ENCODE peak calls at places on chromosome 12, in nine cellular contexts. One of them, this sample, is unnamed.

GRCh38 chr12:21418403-21418802 is 19.1 kb upstream of the PYROXD1 start:
- DNase-seq in keratinocyte: no peak
- DNase-seq in neural progenitor cell: no peak
- DNase-seq in PC-9: no peak
- DNase-seq in PC-3: no peak
- DNase-seq in astrocyte: no peak
- DNase-seq in GM23248: no peak
- DNase-seq in H1: no peak
- DNase-seq in fibroblast of lung: no peak
- DNase-seq in this sample: no peak

GRCh38 chr12:77190022-77190421 is 124.7 kb upstream of the E2F7 start:
- DNase-seq in GM23248: peak
- DNase-seq in PC-9: no peak
- DNase-seq in keratinocyte: no peak
- DNase-seq in PC-3: no peak
- DNase-seq in H1: no peak
- DNase-seq in astrocyte: peak
- DNase-seq in neural progenitor cell: no peak
- DNase-seq in fibroblast of lung: peak
- DNase-seq in this sample: no peak

GRCh38 chr12:105813201-105813600 is 325.6 kb downstream of the NUAK1 start:
- DNase-seq in neural progenitor cell: peak
- DNase-seq in GM23248: no peak
- DNase-seq in keratinocyte: no peak
- DNase-seq in H1: no peak
- DNase-seq in PC-9: no peak
- DNase-seq in PC-3: no peak
- DNase-seq in astrocyte: no peak
- DNase-seq in fibroblast of lung: no peak
- DNase-seq in this sample: no peak

GRCh38 chr12:120761581-120761980 is 36.0 kb downstream of the ACADS start:
- DNase-seq in keratinocyte: peak
- DNase-seq in PC-9: no peak
- DNase-seq in fibroblast of lung: peak
- DNase-seq in GM23248: no peak
- DNase-seq in neural progenitor cell: no peak
- DNase-seq in H1: no peak
- DNase-seq in astrocyte: peak
- DNase-seq in PC-3: no peak
- DNase-seq in this sample: no peak

GRCh38 chr12:116389326-116389725 is 111.8 kb upstream of the MED13L start:
- DNase-seq in PC-9: no peak
- DNase-seq in neural progenitor cell: no peak
- DNase-seq in PC-3: no peak
- DNase-seq in keratinocyte: no peak
- DNase-seq in GM23248: no peak
- DNase-seq in astrocyte: no peak
- DNase-seq in H1: no peak
- DNase-seq in fibroblast of lung: no peak
- DNase-seq in this sample: no peak

GRCh38 chr12:78970041-78970440 is 105.5 kb downstream of the SYT1 start:
- DNase-seq in astrocyte: peak
- DNase-seq in H1: no peak
- DNase-seq in PC-3: peak
- DNase-seq in GM23248: peak
- DNase-seq in PC-9: no peak
- DNase-seq in keratinocyte: no peak
- DNase-seq in fibroblast of lung: peak
- DNase-seq in neural progenitor cell: no peak
- DNase-seq in this sample: no peak

GRCh38 chr12:27293463-27293862 is 39.2 kb upstream of the BMAL2 start:
- DNase-seq in PC-3: no peak
- DNase-seq in H1: no peak
- DNase-seq in GM23248: no peak
- DNase-seq in neural progenitor cell: no peak
- DNase-seq in keratinocyte: no peak
- DNase-seq in PC-9: no peak
- DNase-seq in fibroblast of lung: peak
- DNase-seq in astrocyte: peak
- DNase-seq in this sample: peak

GRCh38 chr12:38872181-38872580 is 33.2 kb downstream of the CPNE8 start:
- DNase-seq in keratinocyte: no peak
- DNase-seq in PC-9: no peak
- DNase-seq in astrocyte: no peak
- DNase-seq in H1: no peak
- DNase-seq in neural progenitor cell: no peak
- DNase-seq in GM23248: no peak
- DNase-seq in fibroblast of lung: no peak
- DNase-seq in PC-3: no peak
- DNase-seq in this sample: peak

GRCh38 chr12:27539191-27539631 is 15.2 kb downstream of the PPFIBP1 start:
- DNase-seq in astrocyte: no peak
- DNase-seq in H1: no peak
- DNase-seq in fibroblast of lung: no peak
- DNase-seq in neural progenitor cell: no peak
- DNase-seq in PC-9: no peak
- DNase-seq in GM23248: peak
- DNase-seq in PC-3: peak
- DNase-seq in keratinocyte: no peak
- DNase-seq in this sample: no peak

GRCh38 chr12:11797993-11798720 is 148.7 kb downstream of the ETV6 start:
- DNase-seq in PC-3: no peak
- DNase-seq in astrocyte: no peak
- DNase-seq in H1: no peak
- DNase-seq in GM23248: no peak
- DNase-seq in keratinocyte: no peak
- DNase-seq in PC-9: no peak
- DNase-seq in neural progenitor cell: no peak
- DNase-seq in fibroblast of lung: peak
- DNase-seq in this sample: no peak

DNA sequence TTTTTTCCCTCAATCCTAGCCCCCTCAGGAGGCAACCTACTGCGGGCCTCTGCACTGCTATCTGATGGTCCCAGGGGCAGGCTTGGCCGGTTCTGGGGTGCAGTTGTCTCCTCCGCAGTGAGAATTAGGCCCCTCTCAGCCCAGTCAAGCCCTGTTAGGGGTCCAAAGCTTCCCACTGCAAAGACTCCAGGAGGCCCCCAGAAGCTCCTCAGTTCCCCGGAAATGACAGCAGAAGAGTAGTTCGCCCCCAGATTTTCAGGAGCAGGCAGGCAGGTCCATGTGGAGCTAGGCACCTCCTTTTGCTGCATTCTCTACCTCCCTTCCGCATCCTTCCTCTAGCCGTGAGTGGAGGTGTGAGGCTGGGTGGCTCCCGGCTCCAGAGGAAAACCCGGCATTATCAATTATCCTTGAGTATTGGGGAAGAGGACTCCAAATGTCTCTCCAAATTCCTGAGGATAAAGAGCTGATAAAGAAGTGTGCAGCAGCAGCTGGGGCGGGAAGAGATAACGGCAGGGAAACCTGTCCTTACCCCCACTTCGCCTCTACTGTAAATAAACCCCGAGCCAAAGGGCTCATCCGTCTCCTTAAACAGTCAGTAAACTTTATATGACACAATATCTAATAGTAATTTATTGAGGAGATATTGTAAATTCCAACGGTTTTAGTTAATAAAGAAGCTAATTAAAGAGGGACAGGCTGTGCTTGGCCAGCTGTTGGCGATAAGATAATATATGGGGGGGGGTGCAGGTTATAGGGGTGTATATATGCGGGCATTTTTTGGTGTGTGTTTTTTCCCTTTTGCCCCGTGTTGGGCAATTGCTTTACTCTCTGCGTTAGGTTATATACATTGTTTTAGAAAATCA is 641 bp upstream of the HOXC12 start:
- DNase-seq in astrocyte: no peak
- DNase-seq in GM23248: no peak
- DNase-seq in PC-3: no peak
- DNase-seq in H1: no peak
- DNase-seq in neural progenitor cell: no peak
- DNase-seq in keratinocyte: no peak
- DNase-seq in PC-9: no peak
- DNase-seq in fibroblast of lung: no peak
- DNase-seq in this sample: no peak
- TF ChIP-seq EZH2 in astrocyte: no peak
- TF ChIP-seq EZH2 in GM23248: peak
- TF ChIP-seq EZH2 in PC-3: no peak
- TF ChIP-seq EZH2 in H1: no peak
- TF ChIP-seq EZH2 in neural progenitor cell: no peak
- TF ChIP-seq EZH2 in keratinocyte: no peak
- TF ChIP-seq EZH2 in PC-9: no peak
- TF ChIP-seq EZH2 in fibroblast of lung: no peak
- TF ChIP-seq EZH2 in this sample: no peak

GRCh38 chr12:101468948-101469347 is 6.2 kb upstream of the SPIC start:
- DNase-seq in H1: no peak
- DNase-seq in PC-3: no peak
- DNase-seq in neural progenitor cell: no peak
- DNase-seq in PC-9: no peak
- DNase-seq in GM23248: no peak
- DNase-seq in astrocyte: no peak
- DNase-seq in fibroblast of lung: no peak
- DNase-seq in keratinocyte: no peak
- DNase-seq in this sample: no peak

GRCh38 chr12:101475751-101476305 is 692 bp downstream of the SPIC start:
- DNase-seq in H1: no peak
- DNase-seq in fibroblast of lung: no peak
- DNase-seq in PC-3: no peak
- DNase-seq in neural progenitor cell: no peak
- DNase-seq in astrocyte: no peak
- DNase-seq in GM23248: no peak
- DNase-seq in PC-9: no peak
- DNase-seq in keratinocyte: no peak
- DNase-seq in this sample: no peak

GRCh38 chr12:101474248-101474647 is 888 bp upstream of the SPIC start:
- DNase-seq in fibroblast of lung: no peak
- DNase-seq in neural progenitor cell: no peak
- DNase-seq in PC-3: no peak
- DNase-seq in keratinocyte: no peak
- DNase-seq in GM23248: no peak
- DNase-seq in H1: no peak
- DNase-seq in PC-9: no peak
- DNase-seq in astrocyte: no peak
- DNase-seq in this sample: no peak

GRCh38 chr12:101474711-101475386 is at the start of gene SPIC:
- DNase-seq in neural progenitor cell: peak
- DNase-seq in H1: no peak
- DNase-seq in PC-3: no peak
- DNase-seq in keratinocyte: no peak
- DNase-seq in GM23248: no peak
- DNase-seq in astrocyte: no peak
- DNase-seq in fibroblast of lung: no peak
- DNase-seq in PC-9: no peak
- DNase-seq in this sample: no peak

GRCh38 chr12:101470939-101471338 is 4.2 kb upstream of the SPIC start:
- DNase-seq in astrocyte: no peak
- DNase-seq in GM23248: no peak
- DNase-seq in fibroblast of lung: no peak
- DNase-seq in H1: no peak
- DNase-seq in keratinocyte: no peak
- DNase-seq in neural progenitor cell: no peak
- DNase-seq in PC-3: no peak
- DNase-seq in PC-9: no peak
- DNase-seq in this sample: no peak
- H3K27ac ChIP-seq in astrocyte: no peak
- H3K27ac ChIP-seq in GM23248: no peak
- H3K27ac ChIP-seq in fibroblast of lung: no peak
- H3K27ac ChIP-seq in H1: no peak
- H3K27ac ChIP-seq in keratinocyte: no peak
- H3K27ac ChIP-seq in neural progenitor cell: no peak
- H3K27ac ChIP-seq in PC-3: no peak
- H3K27ac ChIP-seq in PC-9: no peak
- H3K27ac ChIP-seq in this sample: no peak

DNA sequence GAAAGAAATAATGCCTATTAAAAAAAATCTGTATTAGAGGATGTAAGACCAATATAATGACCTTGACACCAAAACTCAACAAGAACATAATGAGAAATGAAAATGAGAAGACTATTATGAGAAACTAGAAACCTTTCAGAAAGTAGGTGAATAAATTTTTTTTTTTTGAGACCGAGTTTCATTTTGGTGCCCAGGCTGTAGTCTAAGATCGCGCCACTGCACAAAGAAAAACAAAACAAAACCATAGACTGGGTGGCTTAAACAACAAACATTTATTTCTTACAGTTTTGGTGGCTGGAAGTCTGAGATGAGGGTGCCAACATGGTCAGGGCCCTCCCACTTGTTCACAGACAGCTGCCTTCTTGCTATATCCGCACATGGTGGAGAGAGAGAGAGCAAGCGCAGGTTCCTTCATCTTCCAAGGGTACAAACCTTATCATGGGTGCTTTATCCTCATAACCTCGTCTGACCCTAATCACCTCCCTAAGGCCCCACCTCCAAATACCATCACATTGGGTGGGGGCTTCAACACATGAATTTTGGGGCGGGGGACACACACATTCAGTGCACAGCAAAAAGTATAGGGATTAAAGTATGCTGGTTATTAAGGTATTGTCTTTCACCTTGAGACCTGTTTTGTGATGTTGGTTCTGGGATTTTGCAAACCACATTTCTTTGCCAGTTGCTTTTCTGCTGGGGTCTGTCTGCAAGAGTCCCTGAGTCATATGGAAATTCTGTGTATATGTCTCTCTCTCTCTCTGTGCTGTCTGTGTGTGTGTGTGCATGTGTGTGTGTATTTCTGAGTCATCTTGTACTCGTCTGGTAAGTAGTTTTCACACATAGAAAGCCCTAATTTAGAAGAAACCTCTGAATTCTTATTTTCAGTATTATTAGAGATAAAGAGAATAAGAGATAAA is 26.2 kb downstream of the ZCRB1 start:
- DNase-seq in neural progenitor cell: no peak
- DNase-seq in keratinocyte: no peak
- DNase-seq in astrocyte: peak
- DNase-seq in PC-9: no peak
- DNase-seq in H1: no peak
- DNase-seq in PC-3: peak
- DNase-seq in fibroblast of lung: peak
- DNase-seq in GM23248: peak
- DNase-seq in this sample: peak
- H2AFZ ChIP-seq in neural progenitor cell: no peak
- H2AFZ ChIP-seq in keratinocyte: no peak
- H2AFZ ChIP-seq in astrocyte: no peak
- H2AFZ ChIP-seq in PC-9: no peak
- H2AFZ ChIP-seq in H1: no peak
- H2AFZ ChIP-seq in PC-3: no peak
- H2AFZ ChIP-seq in fibroblast of lung: no peak
- H2AFZ ChIP-seq in GM23248: no peak
- H2AFZ ChIP-seq in this sample: no peak

DNA sequence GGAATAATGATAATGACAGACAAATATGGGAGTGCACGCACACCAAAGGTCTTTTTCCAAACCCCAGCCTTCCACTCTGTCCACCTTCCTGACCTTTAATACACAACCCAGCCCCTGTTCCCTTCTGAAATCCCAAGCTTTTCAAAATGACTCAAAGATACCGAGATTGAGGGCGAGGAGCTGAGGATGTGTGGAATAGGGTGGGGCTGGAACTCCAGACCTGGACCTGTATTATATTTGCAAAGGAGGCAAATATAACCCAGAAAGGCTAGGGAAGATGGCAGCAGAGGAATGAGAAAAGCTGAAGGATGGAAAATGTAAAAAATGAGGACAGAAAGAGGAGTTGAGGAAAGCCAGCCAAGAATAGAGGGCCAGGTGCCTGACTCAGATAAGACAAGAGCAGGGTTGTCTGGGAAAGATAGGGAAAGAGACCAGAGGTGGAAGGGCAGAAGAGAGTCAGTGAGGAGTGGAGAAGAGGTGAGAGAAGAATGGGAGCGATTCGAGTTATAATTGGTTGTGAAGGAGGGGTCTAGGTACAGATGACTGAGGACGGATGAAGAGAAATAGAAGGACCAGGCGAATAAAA is 1.0 kb upstream of the PTMS start:
- DNase-seq in GM23248: peak
- DNase-seq in H1: no peak
- DNase-seq in PC-9: no peak
- DNase-seq in fibroblast of lung: no peak
- DNase-seq in astrocyte: no peak
- DNase-seq in neural progenitor cell: peak
- DNase-seq in PC-3: peak
- DNase-seq in keratinocyte: no peak
- DNase-seq in this sample: peak
- TF ChIP-seq EZH2 in GM23248: no peak
- TF ChIP-seq EZH2 in H1: no peak
- TF ChIP-seq EZH2 in PC-9: no peak
- TF ChIP-seq EZH2 in fibroblast of lung: no peak
- TF ChIP-seq EZH2 in astrocyte: no peak
- TF ChIP-seq EZH2 in neural progenitor cell: no peak
- TF ChIP-seq EZH2 in PC-3: no peak
- TF ChIP-seq EZH2 in keratinocyte: no peak
- TF ChIP-seq EZH2 in this sample: no peak

This sample was measured in endothelial cell of umbilical vein.